ENCODE peak calls at places on chromosomes 5 and 9, in seven cellular contexts. L is GM03348, Z is H7, C is DMS79 treated with DMSO at 0.1 percent for 48 hours, P is hepatocyte, K is cardiac muscle cell, N is left cardiac atrium. D is an unnamed sample.

GRCh38 chr9:86512929-86513328 is 158.7 kb upstream of the TUT7 start:
- DNase-seq in L (no peak), Z (no peak), C (no peak), P (no peak), K (no peak), N (no peak), D (no peak)

GRCh38 chr9:111458139-111459009 is 25.8 kb downstream of the ECPAS start:
- DNase-seq in L (no peak), Z (no peak), C (no peak), P (no peak), K (peak), N (no peak), D (no peak)

GRCh38 chr9:26779072-26779471 is 113.5 kb downstream of the CAAP1 start:
- DNase-seq in L (no peak), Z (no peak), C (no peak), P (no peak), K (no peak), N (no peak), D (no peak)

GRCh38 chr9:130129425-130130061 is 42.7 kb upstream of the NCS1 start:
- DNase-seq in L (no peak), Z (no peak), C (no peak), P (no peak), K (peak), N (no peak), D (no peak)

GRCh38 chr9:35962126-35962906 is 4.4 kb upstream of the OR2S2 start:
- DNase-seq in L (peak), Z (peak), C (no peak), P (no peak), K (peak), N (no peak), D (peak)

GRCh38 chr5:169176686-169177430 is 124.1 kb downstream of the SLIT3 start:
- DNase-seq in L (no peak), Z (no peak), C (peak), P (no peak), K (no peak), N (no peak), D (no peak)

GRCh38 chr9:125460346-125460745 is 198.7 kb downstream of the GAPVD1 start:
- DNase-seq in L (no peak), Z (no peak), C (no peak), P (no peak), K (no peak), N (no peak), D (no peak)

GRCh38 chr9:133370680-133371079 is 5.2 kb downstream of the SURF4 start:
- DNase-seq in L (no peak), Z (no peak), C (no peak), P (no peak), K (no peak), N (no peak), D (no peak)

GRCh38 chr5:12522116-12522515 is 617.9 kb upstream of the CTNND2 start:
- DNase-seq in L (no peak), Z (no peak), C (no peak), P (no peak), K (no peak), N (no peak), D (no peak)

GRCh38 chr9:108933231-108933630 is 693 bp downstream of the ELP1 start:
- DNase-seq in L (peak), Z (no peak), C (no peak), P (no peak), K (peak), N (no peak), D (no peak)

GRCh38 chr9:89884356-89885083 is 279.7 kb downstream of the GADD45G start:
- DNase-seq in L (no peak), Z (no peak), C (no peak), P (no peak), K (no peak), N (peak), D (no peak)

GRCh38 chr9:93136693-93137092 is 2.6 kb upstream of the NINJ1 start:
- DNase-seq in L (no peak), Z (no peak), C (no peak), P (no peak), K (no peak), N (no peak), D (no peak)

GRCh38 chr5:9838906-9839305 is 208.8 kb upstream of the TAS2R1 start:
- DNase-seq in L (no peak), Z (no peak), C (peak), P (no peak), K (peak), N (no peak), D (no peak)

GRCh38 chr5:176446884-176447537 is 1.2 kb upstream of the FAF2 start:
- DNase-seq in L (peak), Z (peak), C (peak), P (no peak), K (no peak), N (no peak), D (no peak)

GRCh38 chr9:138114501-138115245 is 237.1 kb downstream of the CACNA1B start:
- DNase-seq in L (no peak), Z (peak), C (no peak), P (no peak), K (no peak), N (no peak), D (no peak)